ENCODE peak calls at places on chromosomes 4 and X, in eight cellular contexts. J, I, A, S, Q, U, C and R are unnamed samples. For H3K36me3 and H3K4me1, the result is how much of the 10 kb centered on the place peaks cover.

GRCh38 chrX:78123190-78123589 is 16.3 kb downstream of the TAF9B start:
- DNase-seq in S (no peak), I (no peak), U (no peak), C (no peak), A (no peak), Q (no peak), J (no peak), R (no peak)

GRCh38 chrX:105460366-105460765 is 239.9 kb upstream of the TEX13A start:
- DNase-seq in J (no peak), C (no peak), Q (no peak), I (no peak), S (no peak), U (no peak), A (no peak), R (no peak)

GRCh38 chr4:38687571-38688011 is 23.6 kb downstream of the KLF3 start:
- DNase-seq in Q (peak), J (no peak), C (peak), S (no peak), I (no peak), A (no peak), U (no peak), R (peak)

GRCh38 chr4:181350578-181351420 is 892.4 kb upstream of the TENM3 start:
- DNase-seq in S (no peak), I (no peak), Q (no peak), J (no peak), A (no peak), C (no peak), U (no peak), R (no peak)

GRCh38 chrX:131607796-131608369 is 64.0 kb downstream of the OR13H1 start:
- DNase-seq in J (no peak), I (no peak), A (no peak), U (no peak), C (no peak), Q (no peak), S (no peak), R (no peak)

GRCh38 chr4:6771229-6771671 is 11.3 kb upstream of the KIAA0232 start:
- DNase-seq in S (no peak), U (peak), I (peak), A (no peak), C (no peak), Q (no peak), J (peak), R (no peak)

GRCh38 chr4:184011810-184012209 is 106.7 kb downstream of the STOX2 start:
- DNase-seq in S (no peak), C (no peak), A (no peak), Q (no peak), J (no peak), U (no peak), I (no peak), R (no peak)

GRCh38 chrX:47129879-47130358 is 14.6 kb downstream of the NDUFB11 start:
- DNase-seq in J (no peak), Q (peak), U (no peak), I (no peak), S (no peak), C (no peak), A (no peak), R (no peak)

GRCh38 chrX:122565952-122566351 is 618.1 kb upstream of the GRIA3 start:
- DNase-seq in A (no peak), Q (no peak), S (no peak), I (no peak), J (no peak), C (no peak), U (no peak), R (no peak)

GRCh38 chrX:44344687-44345086 is 1.2 kb upstream of the EFHC2 start:
- DNase-seq in I (no peak), U (no peak), S (no peak), J (no peak), A (no peak), Q (no peak), C (no peak), R (no peak)

GRCh38 chrX:12975999-12976558 is 1.2 kb downstream of the TMSB4X start:
- DNase-seq in I (peak), U (no peak), C (no peak), S (peak), Q (no peak), A (peak), J (peak), R (no peak)

GRCh38 chrX:55908685-55909212 is 191.2 kb downstream of the RRAGB start:
- DNase-seq in S (no peak), Q (peak), C (no peak), U (no peak), I (peak), A (no peak), J (no peak), R (peak)

GRCh38 chrX:27966492-27966891 is 14.8 kb downstream of the DCAF8L1 start:
- DNase-seq in A (no peak), Q (peak), I (no peak), J (no peak), U (no peak), C (no peak), S (no peak), R (peak)

DNA sequence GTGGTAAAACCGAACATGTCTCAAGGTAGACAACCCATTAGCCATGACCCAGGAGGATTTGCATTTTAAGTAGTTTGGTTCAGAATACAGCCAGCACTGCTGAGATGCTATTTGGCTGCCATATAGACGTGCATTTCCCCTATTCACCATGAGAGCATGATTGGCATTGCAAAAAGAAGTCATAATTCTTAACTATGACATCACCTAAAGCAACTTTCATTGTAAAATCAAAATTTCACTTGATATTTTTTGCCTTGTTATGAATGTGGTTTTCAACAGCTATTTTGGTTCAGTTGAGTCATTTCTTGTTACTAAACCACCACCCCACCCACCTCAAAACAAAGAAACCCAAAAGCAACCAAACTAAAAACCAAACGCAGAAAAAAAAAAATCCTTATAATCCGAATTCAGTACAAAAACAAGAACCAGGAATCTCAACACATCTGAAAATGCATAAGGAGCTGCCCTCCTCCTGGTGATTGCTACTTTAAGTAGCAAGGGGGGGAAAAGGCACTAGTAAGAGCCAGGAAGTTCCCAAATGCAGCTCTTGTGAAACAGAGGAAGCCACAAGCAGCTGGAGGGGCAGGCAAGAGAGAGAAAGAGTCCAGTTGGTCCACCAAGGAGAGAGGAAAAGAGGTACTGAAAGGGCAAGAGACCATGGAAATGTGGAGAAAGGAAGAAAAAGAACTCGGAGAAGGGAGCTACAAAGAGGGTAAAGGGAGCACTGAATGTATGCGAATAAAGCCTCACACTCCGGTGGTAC is 3.1 kb downstream of the SLITRK4 start:
- DNase-seq in A (no peak), U (no peak), I (peak), C (no peak), J (no peak), S (no peak), Q (no peak), R (no peak)
- H3K4me3 ChIP-seq in A (peak), U (peak), I (peak), C (peak), J (peak), S (no peak), Q (no peak), R (no peak)

DNA sequence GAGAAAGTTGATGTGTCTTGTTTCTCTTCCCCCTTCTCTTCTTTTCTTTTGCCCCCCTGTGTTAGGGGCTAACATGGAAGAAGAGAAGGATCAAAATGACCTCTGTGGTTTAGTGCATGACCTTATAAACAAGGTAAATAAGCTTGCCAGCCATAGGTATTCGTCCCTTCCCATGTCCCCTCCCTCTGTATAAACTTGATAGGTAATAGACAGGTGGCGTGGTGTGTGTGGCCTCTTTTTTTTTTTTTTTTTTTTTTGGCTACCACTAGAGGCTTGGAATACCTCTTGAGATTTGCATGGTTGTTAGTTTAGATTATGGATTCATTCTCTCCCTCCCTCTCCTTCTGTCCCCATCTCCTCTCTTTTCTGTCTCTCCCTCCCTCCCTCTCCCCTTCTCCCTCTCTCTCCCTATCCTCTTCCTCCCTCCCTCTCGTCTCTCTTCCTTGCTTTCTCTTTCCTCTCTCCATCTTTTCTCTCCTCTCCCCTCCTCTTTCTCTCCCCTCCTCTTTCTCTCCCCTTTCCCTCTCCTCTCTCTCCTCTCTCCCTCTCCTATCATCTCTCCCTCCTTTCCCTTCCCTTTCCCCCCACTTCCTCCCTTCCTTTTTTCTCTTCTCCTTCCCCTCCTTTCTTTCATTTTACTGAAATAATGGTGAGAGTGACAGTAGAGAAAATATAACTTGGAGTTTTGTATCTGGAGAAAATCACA is 134.4 kb downstream of the AFF1 start:
- DNase-seq in U (no peak), S (no peak), J (no peak), Q (no peak), A (no peak), C (no peak), I (no peak), R (no peak)
- H3K36me3 ChIP-seq in U (under half), S (under half), J (under half), Q (under half), A (under half), C (under half), I (under half), R (under half)

DNA sequence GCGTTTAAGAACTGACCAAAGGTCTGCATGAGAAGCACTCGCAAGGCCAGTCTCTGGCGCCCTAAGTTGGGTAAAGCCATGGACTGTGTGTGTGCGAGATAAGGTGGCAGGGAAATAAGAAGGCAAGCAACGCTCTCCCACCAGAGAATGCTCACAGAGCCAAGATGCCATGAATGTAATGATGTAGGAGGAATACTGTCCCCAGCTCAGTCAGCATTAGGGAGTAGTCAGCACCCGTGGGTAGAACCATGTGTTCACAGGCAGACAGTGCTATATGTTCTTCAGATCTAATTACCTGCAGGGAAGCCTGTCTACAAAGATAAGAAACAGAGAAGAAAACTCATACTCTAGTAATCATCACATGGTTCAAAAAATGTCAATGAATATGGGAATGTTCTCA is 68.8 kb downstream of the SEC24D start:
- DNase-seq in J (no peak), A (no peak), C (no peak), I (no peak), Q (no peak), U (no peak), S (no peak), R (no peak)
- H3K4me1 ChIP-seq in J (under half), A (half or more), C (half or more), I (under half), Q (under half), U (half or more), S (under half), R (under half)

DNA sequence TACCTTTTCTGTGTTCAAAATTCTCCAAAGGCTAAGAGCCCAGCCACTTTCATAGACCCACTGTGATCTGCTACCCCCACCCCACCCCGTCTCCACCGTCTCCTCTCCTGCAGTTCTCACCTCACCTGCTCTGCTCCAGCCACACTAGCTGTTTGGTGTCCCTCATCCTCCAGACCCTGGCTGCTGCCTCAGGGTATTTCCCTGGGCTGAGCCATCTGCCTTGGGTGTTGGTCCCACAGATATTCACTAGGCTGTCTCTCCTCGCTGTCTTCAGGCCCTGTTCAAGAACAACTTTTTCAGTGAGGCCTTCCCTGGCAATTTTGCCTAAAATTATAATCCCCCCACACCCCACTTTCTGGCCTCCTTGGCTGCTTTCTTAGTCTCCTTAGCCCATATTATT is 31.8 kb upstream of the DAPP1 start:
- DNase-seq in C (no peak), I (no peak), U (no peak), Q (no peak), J (no peak), A (no peak), S (no peak), R (no peak)
- H3K4me3 ChIP-seq in C (no peak), I (no peak), U (no peak), Q (no peak), J (no peak), A (no peak), S (no peak), R (no peak)